ENCODE peak calls at places on chromosomes 3 and 15, in six cellular contexts. D is DMS153, J is NCI-H1092, O is NCI-H510A treated with DMSO at 0.1 percent for 48 hours, Q is LHCN-M2, H is iPS DF 6.9. V is an unnamed sample.

GRCh38 chr3:176937546-176937945 is 259.7 kb downstream of the TBL1XR1 start:
- DNase-seq in D (no peak), J (no peak), Q (no peak), H (no peak), O (no peak), V (no peak)

GRCh38 chr15:35992791-35993190 is 446.8 kb upstream of the DPH6 start:
- DNase-seq in J (no peak), D (no peak), H (no peak), O (no peak), Q (no peak), V (no peak)

GRCh38 chr3:133836497-133837158 is 31.0 kb downstream of the SRPRB start:
- DNase-seq in Q (no peak), O (no peak), H (no peak), J (no peak), D (no peak), V (no peak)

GRCh38 chr15:68470981-68471380 is 39.0 kb upstream of the ITGA11 start:
- DNase-seq in H (no peak), O (no peak), J (no peak), D (no peak), Q (no peak), V (no peak)

GRCh38 chr15:77066961-77067690 is 3.8 kb downstream of the TSPAN3 start:
- DNase-seq in J (no peak), H (no peak), O (peak), Q (no peak), D (peak), V (peak)

GRCh38 chr3:65639444-65639843 is 399.3 kb downstream of the MAGI1 start:
- DNase-seq in H (no peak), D (no peak), Q (no peak), O (no peak), J (no peak), V (no peak)

GRCh38 chr3:134315286-134316106 is 58.8 kb downstream of the AMOTL2 start:
- DNase-seq in D (no peak), O (no peak), H (no peak), Q (peak), J (no peak), V (no peak)

GRCh38 chr3:64560802-64561502 is 126.8 kb downstream of the ADAMTS9 start:
- DNase-seq in Q (no peak), D (no peak), O (no peak), H (no peak), J (no peak), V (no peak)

GRCh38 chr3:172987268-172987667 is 153.8 kb downstream of the SPATA16 start:
- DNase-seq in H (peak), O (no peak), Q (peak), D (no peak), J (no peak), V (no peak)

V was measured in NCI-H526 treated with DMSO at 0.1 percent for 48 hours.